ENCODE peak calls at places on chromosomes 3 and 15, in seven cellular contexts. E is HEK293T; Y is stimulated activated CD4-positive, alpha-beta T cell treated with anti-CD3 and anti-CD28 coated beads, Interleukin-4, amount 100 ng/mL, for 1 hour; F is activated T-helper 9 cell treated with anti-CD3 and anti-CD28 coated beads, Interleukin-2, amount 50 U/mL, for 16 hours; U is foreskin fibroblast; K is GM03348; R is neural progenitor cell. J is an unnamed sample.
A peak's percentile ranks its signal among the peaks of the same experiment; 100 is the strongest.

GRCh38 chr3:79125313-79125984 is 642.3 kb downstream of the ROBO1 start:
- DNase-seq in R (no peak), E (no peak), U (no peak), F (no peak), K (no peak), Y (no peak), J (no peak)

GRCh38 chr15:41018534-41018933 is 65.3 kb downstream of the CHAC1 start:
- DNase-seq in U (peak; percentile 25), R (peak; percentile 16), Y (no peak), K (no peak), F (no peak), E (no peak), J (no peak)

GRCh38 chr15:60070838-60071493 is 66.9 kb downstream of the FOXB1 start:
- DNase-seq in K (no peak), F (no peak), E (no peak), Y (no peak), R (no peak), U (peak; percentile 85), J (no peak)

GRCh38 chr3:157204880-157205279 is 44.9 kb upstream of the CCNL1 start:
- DNase-seq in E (no peak), Y (no peak), U (no peak), K (no peak), F (no peak), R (no peak), J (no peak)

GRCh38 chr3:29279830-29280229 is 1.0 kb upstream of the RBMS3 start:
- DNase-seq in E (no peak), K (peak; percentile 30), Y (no peak), R (no peak), F (no peak), U (peak; percentile 28), J (no peak)

GRCh38 chr3:197539651-197540051 is 16.1 kb downstream of the BDH1 start:
- DNase-seq in E (no peak), Y (no peak), K (no peak), U (no peak), F (no peak), R (no peak), J (no peak)

GRCh38 chr3:194237110-194237509 is 101.2 kb downstream of the HES1 start:
- DNase-seq in U (no peak), Y (no peak), R (no peak), E (no peak), F (no peak), K (no peak), J (no peak)

GRCh38 chr3:38297947-38298711 is 16.0 kb downstream of the SLC22A14 start:
- DNase-seq in U (peak; percentile 4), E (peak; percentile 11), Y (no peak), R (no peak), F (no peak), K (peak; percentile 27), J (no peak)

GRCh38 chr3:40867826-40868225 is 331.5 kb upstream of the CTNNB1 start:
- DNase-seq in Y (no peak), F (no peak), R (no peak), K (no peak), U (no peak), E (no peak), J (no peak)

GRCh38 chr15:89593018-89593417 is 17.7 kb downstream of the TICRR start:
- DNase-seq in E (no peak), F (no peak), R (no peak), K (no peak), U (peak; percentile 19), Y (no peak), J (no peak)

GRCh38 chr3:13858768-13859520 is 20.9 kb downstream of the WNT7A start:
- DNase-seq in E (no peak), K (no peak), F (no peak), U (no peak), R (no peak), Y (no peak), J (no peak)

GRCh38 chr3:123295901-123296250 is 94.1 kb downstream of the SEC22A start:
- DNase-seq in F (no peak), E (no peak), K (no peak), Y (no peak), R (no peak), U (no peak), J (peak; percentile 66)

GRCh38 chr3:56881035-56881575 is 79.4 kb upstream of the ARHGEF3 start:
- DNase-seq in K (no peak), R (no peak), U (no peak), F (no peak), Y (no peak), E (no peak), J (no peak)

GRCh38 chr3:53169045-53169831 is 8.2 kb downstream of the PRKCD start:
- DNase-seq in Y (no peak), E (no peak), R (peak; percentile 71), U (no peak), K (no peak), F (no peak), J (no peak)

GRCh38 chr3:14262867-14263266 is 84.2 kb downstream of the LSM3 start:
- DNase-seq in F (no peak), K (no peak), U (no peak), Y (no peak), E (no peak), R (no peak), J (no peak)

GRCh38 chr15:45702041-45702440 is 67.2 kb downstream of the SQOR start:
- DNase-seq in K (no peak), F (no peak), Y (no peak), R (no peak), E (no peak), U (no peak), J (no peak)